ENCODE peak calls at places on chromosomes 12 and 14, in six cellular contexts. E is tibial nerve, Q is tibial artery, F is fibroblast of lung, P is AG10803, U is fibroblast of mammary gland. S is an unnamed sample.

GRCh38 chr14:95062220-95062619 is 95.1 kb downstream of the DICER1 start:
- DNase-seq in E (no peak), Q (peak; percentile 23), F (no peak), P (no peak), U (no peak), S (no peak)

GRCh38 chr12:80707830-80708534 is 548 bp downstream of the MYF6 start:
- DNase-seq in E (no peak), Q (no peak), F (no peak), P (no peak), U (no peak), S (no peak)

GRCh38 chr12:54988402-54989054 is 4.0 kb upstream of the TESPA1 start:
- DNase-seq in E (peak; percentile 76), Q (no peak), F (peak; percentile 48), P (peak; percentile 29), U (peak; percentile 56), S (peak; percentile 16)

GRCh38 chr12:2683283-2684025 is 111.3 kb upstream of the FKBP4 start:
- DNase-seq in E (no peak), Q (no peak), F (no peak), P (peak; percentile 3), U (peak; percentile 18), S (no peak)

GRCh38 chr14:79352026-79352425 is 859.3 kb downstream of the DIO2 start:
- DNase-seq in E (no peak), Q (no peak), F (peak; percentile 78), P (peak; percentile 3), U (peak; percentile 54), S (peak; percentile 3)

GRCh38 chr14:105442125-105442524 is 22.5 kb downstream of the MTA1 start:
- DNase-seq in E (no peak), Q (no peak), F (no peak), P (no peak), U (no peak), S (no peak)

GRCh38 chr12:89649820-89650219 is 58.8 kb downstream of the ATP2B1 start:
- DNase-seq in E (no peak), Q (no peak), F (no peak), P (no peak), U (no peak), S (no peak)

GRCh38 chr14:53093206-53093605 is 59.9 kb downstream of the DDHD1 start:
- DNase-seq in E (no peak), Q (no peak), F (peak; percentile 77), P (peak; percentile 78), U (peak; percentile 58), S (peak; percentile 81)

GRCh38 chr14:38524636-38525403 is 268.9 kb upstream of the CLEC14A start:
- DNase-seq in E (no peak), Q (no peak), F (peak; percentile 11), P (no peak), U (no peak), S (no peak)

GRCh38 chr12:58745348-58746125 is 174.8 kb downstream of the LRIG3 start:
- DNase-seq in E (no peak), Q (no peak), F (no peak), P (no peak), U (peak; percentile 56), S (peak; percentile 15)

GRCh38 chr14:32468955-32469354 is 139.9 kb downstream of the AKAP6 start:
- DNase-seq in E (peak; percentile 22), Q (no peak), F (peak; percentile 84), P (peak; percentile 93), U (peak; percentile 82), S (peak; percentile 82)

GRCh38 chr12:79452906-79453305 is 237.9 kb downstream of the PAWR start:
- DNase-seq in E (no peak), Q (no peak), F (no peak), P (no peak), U (peak; percentile 1), S (no peak)

GRCh38 chr12:69091447-69092022 is 147.8 kb upstream of the CPSF6 start:
- DNase-seq in E (no peak), Q (no peak), F (no peak), P (no peak), U (no peak), S (no peak)

GRCh38 chr12:72081787-72082186 is 143.1 kb downstream of the TPH2 start:
- DNase-seq in E (no peak), Q (no peak), F (peak; percentile 56), P (no peak), U (no peak), S (peak; percentile 5)

GRCh38 chr12:27970981-27971489 is 1.5 kb downstream of the PTHLH start:
- DNase-seq in E (peak; percentile 33), Q (no peak), F (peak; percentile 23), P (no peak), U (no peak), S (peak; percentile 34)

GRCh38 chr12:28998662-28999120 is 150.4 kb upstream of the FAR2 start:
- DNase-seq in E (peak; percentile 48), Q (no peak), F (peak; percentile 53), P (peak; percentile 47), U (peak; percentile 89), S (peak; percentile 70)

GRCh38 chr12:47068539-47068938 is 10.9 kb upstream of the PCED1B start:
- DNase-seq in E (no peak), Q (no peak), F (no peak), P (no peak), U (peak; percentile 84), S (no peak)

GRCh38 chr12:70444903-70445302 is 78.8 kb downstream of the KCNMB4 start:
- DNase-seq in E (no peak), Q (no peak), F (no peak), P (no peak), U (no peak), S (no peak)

GRCh38 chr12:106302401-106303201 is at the start of gene TCP11L2:
- DNase-seq in E (peak; percentile 86), Q (peak; percentile 94), F (peak; percentile 73), P (peak; percentile 80), U (peak; percentile 58), S (peak; percentile 76)

GRCh38 chr14:89299587-89299986 is 117.4 kb downstream of the FOXN3 start:
- DNase-seq in E (no peak), Q (peak; percentile 38), F (no peak), P (no peak), U (no peak), S (no peak)

GRCh38 chr14:74622257-74622656 is 10.2 kb upstream of the LTBP2 start:
- DNase-seq in E (no peak), Q (no peak), F (no peak), P (no peak), U (no peak), S (no peak)

GRCh38 chr14:101072070-101072469 is 168.5 kb upstream of the RTL1 start:
- DNase-seq in E (no peak), Q (no peak), F (no peak), P (no peak), U (no peak), S (no peak)

GRCh38 chr12:123107926-123108681 is 42.8 kb downstream of the PITPNM2 start:
- DNase-seq in E (no peak), Q (no peak), F (no peak), P (no peak), U (no peak), S (no peak)

GRCh38 chr14:23362200-23362599 is 2.8 kb downstream of the EFS start:
- DNase-seq in E (no peak), Q (no peak), F (peak; percentile 11), P (peak; percentile 26), U (peak; percentile 33), S (peak; percentile 10)

GRCh38 chr12:94149781-94150482 is 1.6 kb downstream of the PLXNC1 start:
- DNase-seq in E (no peak), Q (no peak), F (peak; percentile 45), P (no peak), U (peak; percentile 25), S (no peak)

GRCh38 chr14:105861985-105862465 is 335.6 kb downstream of the TMEM121 start:
- DNase-seq in E (no peak), Q (peak; percentile 54), F (no peak), P (no peak), U (no peak), S (no peak)

GRCh38 chr14:99274346-99275221 is 2.6 kb upstream of the BCL11B start:
- DNase-seq in E (peak; percentile 22), Q (peak; percentile 72), F (peak; percentile 64), P (peak; percentile 89), U (peak; percentile 51), S (peak; percentile 32)

GRCh38 chr14:36333106-36333505 is 12.7 kb upstream of the MBIP start:
- DNase-seq in E (no peak), Q (no peak), F (no peak), P (no peak), U (no peak), S (no peak)

GRCh38 chr14:99741227-99741976 is 51.8 kb upstream of the EML1 start:
- DNase-seq in E (no peak), Q (no peak), F (no peak), P (no peak), U (no peak), S (no peak)

GRCh38 chr12:128853321-128854197 is at the start of gene GLT1D1:
- DNase-seq in E (no peak), Q (no peak), F (no peak), P (no peak), U (no peak), S (no peak)

GRCh38 chr12:128859311-128859710 is 6.0 kb downstream of the GLT1D1 start:
- DNase-seq in E (no peak), Q (no peak), F (no peak), P (no peak), U (no peak), S (no peak)

GRCh38 chr12:128856791-128857078 is 3.5 kb downstream of the GLT1D1 start:
- DNase-seq in E (no peak), Q (no peak), F (no peak), P (no peak), U (no peak), S (no peak)

GRCh38 chr12:128857173-128857770 is 4.0 kb downstream of the GLT1D1 start:
- DNase-seq in E (no peak), Q (no peak), F (no peak), P (no peak), U (no peak), S (no peak)

GRCh38 chr12:128856035-128856790 is 2.9 kb downstream of the GLT1D1 start:
- DNase-seq in E (no peak), Q (no peak), F (no peak), P (no peak), U (no peak), S (no peak)
- H3K4me3 ChIP-seq in E (no peak overlapping the region), Q (no peak overlapping the region), F (no peak overlapping the region), P (no peak overlapping the region), U (no peak overlapping the region), S (no peak overlapping the region)

DNA sequence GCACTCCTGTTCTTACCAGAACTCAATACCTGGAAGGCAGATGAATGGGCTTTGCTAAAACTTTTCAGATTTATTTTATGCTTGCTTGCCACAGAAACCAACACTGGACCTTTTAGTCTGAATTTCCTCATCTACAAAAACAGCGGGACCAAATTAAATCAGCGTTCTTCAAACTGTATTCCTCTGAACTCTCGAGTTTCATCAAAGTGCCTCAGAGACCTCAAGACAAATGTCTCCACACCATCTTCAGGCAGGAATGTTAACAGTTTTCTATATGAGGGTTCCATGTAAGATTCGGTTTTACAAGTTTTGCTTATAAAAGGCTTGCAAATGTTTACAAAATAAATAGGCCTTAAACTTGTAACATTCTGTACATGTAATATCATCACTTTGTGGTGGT is 74.6 kb downstream of the MED13L start:
- DNase-seq in E (no peak), Q (no peak), F (peak; percentile 32), P (peak; percentile 50), U (no peak), S (peak; percentile 21)
- TF ChIP-seq CTCF in E (no peak), Q (no peak), F (peak; percentile 22), P (peak; percentile 57), U (peak; percentile 34), S (peak; percentile 20)

GRCh38 chr12:131459666-131460365 is 251.1 kb upstream of the SFSWAP start:
- DNase-seq in E (no peak), Q (no peak), F (no peak), P (no peak), U (no peak), S (no peak)
- H3K4me3 ChIP-seq in E (no peak overlapping the region), Q (no peak overlapping the region), F (no peak overlapping the region), P (no peak overlapping the region), U (no peak overlapping the region), S (no peak overlapping the region)

GRCh38 chr12:43336962-43337555 is 214.9 kb downstream of the ADAMTS20 start:
- DNase-seq in E (no peak), Q (no peak), F (peak; percentile 70), P (peak; percentile 34), U (peak; percentile 74), S (peak; percentile 70)
- TF ChIP-seq CTCF in E (peak; percentile 32), Q (peak; percentile 24), F (peak; percentile 53), P (peak; percentile 61), U (peak; percentile 61), S (peak; percentile 58)